ENCODE peak calls at places on chromosomes 1 and 21, in five cellular contexts. E, X, D, G and U are unnamed samples.

GRCh38 chr1:6637770-6638169 is 13.1 kb downstream of the THAP3 start:
- DNase-seq in E (no peak), X (no peak), D (no peak), G (no peak), U (no peak)

GRCh38 chr1:112646225-112646624 is 26.6 kb downstream of the CAPZA1 start:
- DNase-seq in E (no peak), X (no peak), D (no peak), G (no peak), U (no peak)

GRCh38 chr1:24702511-24703293 is 42.5 kb upstream of the CLIC4 start:
- DNase-seq in E (no peak), X (no peak), D (no peak), G (no peak), U (no peak)

GRCh38 chr1:26824735-26825134 is 1.8 kb upstream of the ZDHHC18 start:
- DNase-seq in E (no peak), X (no peak), D (no peak), G (no peak), U (no peak)

GRCh38 chr1:227540170-227541098 is 22.9 kb upstream of the ZNF678 start:
- DNase-seq in E (no peak), X (no peak), D (no peak), G (no peak), U (no peak)

GRCh38 chr1:39184354-39184818 is 20.1 kb upstream of the MACF1 start:
- DNase-seq in E (no peak), X (no peak), D (no peak), G (no peak), U (no peak)

GRCh38 chr1:183234660-183235476 is 48.8 kb downstream of the LAMC2 start:
- DNase-seq in E (no peak), X (peak), D (no peak), G (peak), U (no peak)

GRCh38 chr1:156502396-156502748 is 1.8 kb upstream of the MEF2D start:
- DNase-seq in E (no peak), X (no peak), D (no peak), G (no peak), U (no peak)

GRCh38 chr1:47624531-47624930 is 186.7 kb downstream of the FOXD2 start:
- DNase-seq in E (no peak), X (no peak), D (no peak), G (peak), U (no peak)

GRCh38 chr1:243312962-243313634 is 57.3 kb downstream of the SDCCAG8 start:
- DNase-seq in E (no peak), X (no peak), D (peak), G (no peak), U (peak)

GRCh38 chr1:109769335-109770078 is 5.8 kb upstream of the EPS8L3 start:
- DNase-seq in E (no peak), X (peak), D (no peak), G (no peak), U (no peak)

GRCh38 chr1:30034105-30034626 is 689.2 kb downstream of the MATN1 start:
- DNase-seq in E (no peak), X (no peak), D (no peak), G (no peak), U (no peak)

GRCh38 chr1:91752324-91752723 is 133.6 kb downstream of the TGFBR3 start:
- DNase-seq in E (no peak), X (no peak), D (peak), G (no peak), U (peak)

GRCh38 chr1:212858461-212859265 is 588 bp downstream of the FLVCR1 start:
- DNase-seq in E (no peak), X (peak), D (peak), G (no peak), U (peak)

GRCh38 chr1:220372451-220372850 is 100.2 kb upstream of the RAB3GAP2 start:
- DNase-seq in E (no peak), X (no peak), D (no peak), G (no peak), U (no peak)

GRCh38 chr1:184153731-184154130 is 102.2 kb downstream of the TSEN15 start:
- DNase-seq in E (no peak), X (no peak), D (no peak), G (no peak), U (no peak)

GRCh38 chr1:145960468-145961108 is 2.8 kb upstream of the LIX1L start:
- DNase-seq in E (no peak), X (peak), D (peak), G (peak), U (peak)

GRCh38 chr1:109756848-109757521 is 6.7 kb downstream of the EPS8L3 start:
- DNase-seq in E (no peak), X (no peak), D (no peak), G (no peak), U (no peak)

GRCh38 chr1:167599839-167600581 is 30.0 kb upstream of the RCSD1 start:
- DNase-seq in E (no peak), X (peak), D (peak), G (peak), U (peak)

GRCh38 chr1:24828887-24829192 is 83.6 kb downstream of the CLIC4 start:
- DNase-seq in E (no peak), X (no peak), D (no peak), G (no peak), U (no peak)

GRCh38 chr21:33267250-33267649 is 1.1 kb downstream of the IL10RB start:
- DNase-seq in E (no peak), X (no peak), D (no peak), G (no peak), U (no peak)

GRCh38 chr1:26015358-26015757 is 6.2 kb upstream of the EXTL1 start:
- DNase-seq in E (no peak), X (peak), D (no peak), G (no peak), U (no peak)

GRCh38 chr1:165871311-165872067 is 44.1 kb downstream of the UCK2 start:
- DNase-seq in E (no peak), X (no peak), D (no peak), G (peak), U (no peak)

GRCh38 chr21:41245509-41246135 is 71.0 kb upstream of the FAM3B start:
- DNase-seq in E (no peak), X (no peak), D (no peak), G (no peak), U (no peak)

GRCh38 chr21:45538381-45539045 is 3.7 kb downstream of the SLC19A1 start:
- DNase-seq in E (no peak), X (no peak), D (no peak), G (no peak), U (no peak)

GRCh38 chr1:167447521-167448136 is 70.7 kb downstream of the CD247 start:
- DNase-seq in E (peak), X (no peak), D (peak), G (no peak), U (no peak)

GRCh38 chr1:33893147-33893830 is 29.4 kb downstream of the HMGB4 start:
- DNase-seq in E (no peak), X (peak), D (no peak), G (no peak), U (no peak)

GRCh38 chr1:51309291-51309690 is 21.1 kb downstream of the TTC39A start:
- DNase-seq in E (no peak), X (no peak), D (no peak), G (no peak), U (no peak)

GRCh38 chr1:242132446-242132845 is 133.5 kb upstream of the MAP1LC3C start:
- DNase-seq in E (no peak), X (no peak), D (no peak), G (no peak), U (no peak)

GRCh38 chr1:24047101-24047459 is 64.9 kb downstream of the MYOM3 start:
- DNase-seq in E (no peak), X (peak), D (no peak), G (no peak), U (no peak)

GRCh38 chr1:48947761-48948537 is 171.3 kb upstream of the BEND5 start:
- DNase-seq in E (no peak), X (peak), D (no peak), G (no peak), U (no peak)

GRCh38 chr1:88935522-88936222 is 44.3 kb upstream of the GTF2B start:
- DNase-seq in E (no peak), X (peak), D (peak), G (peak), U (peak)

GRCh38 chr1:61808968-61809367 is 66.7 kb downstream of the PATJ start:
- DNase-seq in E (no peak), X (peak), D (no peak), G (no peak), U (no peak)

GRCh38 chr1:79079770-79080169 is 73.2 kb upstream of the ADGRL4 start:
- DNase-seq in E (no peak), X (peak), D (no peak), G (peak), U (no peak)

GRCh38 chr1:212414328-212415106 is at the start of gene PACC1:
- DNase-seq in E (peak), X (peak), D (peak), G (peak), U (peak)

GRCh38 chr1:147236959-147237791 is 5.3 kb upstream of the CHD1L start:
- DNase-seq in E (no peak), X (no peak), D (no peak), G (no peak), U (no peak)

GRCh38 chr1:117392776-117393175 is 25.5 kb downstream of the MAN1A2 start:
- DNase-seq in E (no peak), X (peak), D (no peak), G (no peak), U (no peak)

GRCh38 chr1:91883470-91883869 is 2.5 kb downstream of the TGFBR3 start:
- DNase-seq in E (no peak), X (peak), D (peak), G (no peak), U (peak)

GRCh38 chr1:52636701-52637695 is 4.0 kb downstream of the SHISAL2A start:
- DNase-seq in E (no peak), X (no peak), D (peak), G (no peak), U (peak)